ENCODE peak calls at places on chromosomes 13 and 19, in eight cellular contexts. H is stimulated activated CD8-positive, alpha-beta memory T cell treated with anti-CD3 and anti-CD28 coated beads, Interleukin-15, amount 100 ng/mL, for 24 hours; P is head of caudate nucleus; I is right lobe of liver; D is NCI-H345; O is NCI-H1092; G is omental fat pad; Q is hippocampal formation. B is an unnamed sample.

GRCh38 chr19:4759388-4760284 is 31.9 kb upstream of the FEM1A start:
- DNase-seq in H (peak; percentile 31), P (peak; percentile 91), I (peak; percentile 95), D (peak; percentile 93), O (peak; percentile 96), G (peak; percentile 74), Q (peak; percentile 82), B (peak; percentile 34)

GRCh38 chr19:1613808-1614570 is 8.7 kb upstream of the UQCR11 start:
- DNase-seq in H (no peak), P (no peak), I (peak; percentile 46), D (no peak), O (no peak), G (no peak), Q (no peak), B (no peak)

GRCh38 chr19:51524661-51525264 is 6.7 kb downstream of the SIGLEC6 start:
- DNase-seq in H (no peak), P (no peak), I (no peak), D (no peak), O (no peak), G (no peak), Q (no peak), B (no peak)

GRCh38 chr13:74070065-74070464 is 64.1 kb downstream of the KLF12 start:
- DNase-seq in H (no peak), P (no peak), I (no peak), D (no peak), O (no peak), G (no peak), Q (no peak), B (no peak)

GRCh38 chr19:16274466-16274865 is 50.2 kb upstream of the KLF2 start:
- DNase-seq in H (no peak), P (no peak), I (no peak), D (no peak), O (no peak), G (no peak), Q (no peak), B (no peak)

GRCh38 chr19:44356383-44357111 is at the start of gene ZNF112:
- DNase-seq in H (no peak), P (peak; percentile 88), I (peak; percentile 94), D (peak; percentile 95), O (peak; percentile 91), G (peak; percentile 54), Q (peak; percentile 95), B (peak; percentile 89)

GRCh38 chr13:113882266-113882627 is 18.4 kb upstream of the GAS6 start:
- DNase-seq in H (no peak), P (no peak), I (no peak), D (no peak), O (no peak), G (no peak), Q (no peak), B (no peak)

GRCh38 chr13:97043302-97043701 is 49.0 kb upstream of the OXGR1 start:
- DNase-seq in H (no peak), P (no peak), I (no peak), D (no peak), O (no peak), G (no peak), Q (no peak), B (no peak)

GRCh38 chr13:46179576-46180368 is 2.2 kb downstream of the LCP1 start:
- DNase-seq in H (peak; percentile 42), P (no peak), I (peak; percentile 73), D (no peak), O (no peak), G (no peak), Q (no peak), B (no peak)

GRCh38 chr13:94596575-94596971 is 621 bp upstream of the TGDS start:
- DNase-seq in H (no peak), P (no peak), I (peak; percentile 53), D (no peak), O (no peak), G (no peak), Q (no peak), B (no peak)